ENCODE peak calls at places on chromosomes 16 and 17, in four cellular contexts. One of them, this sample, is unnamed.

GRCh38 chr16:2078691-2079090 is 30.9 kb downstream of the TSC2 start:
- DNase-seq in K562: no peak
- DNase-seq in GM12878: no peak
- DNase-seq in SK-N-SH: no peak
- DNase-seq in this sample: no peak

GRCh38 chr17:42198897-42199296 is 4.6 kb upstream of the GHDC start:
- DNase-seq in K562: no peak
- DNase-seq in GM12878: no peak
- DNase-seq in SK-N-SH: no peak
- DNase-seq in this sample: no peak

GRCh38 chr17:73013816-73014663 is 78.4 kb downstream of the SLC39A11 start:
- DNase-seq in K562: peak; percentile 14
- DNase-seq in GM12878: no peak
- DNase-seq in SK-N-SH: no peak
- DNase-seq in this sample: no peak

GRCh38 chr16:53745753-53746258 is 41.9 kb downstream of the FTO start:
- DNase-seq in K562: peak; percentile 19
- DNase-seq in GM12878: no peak
- DNase-seq in SK-N-SH: no peak
- DNase-seq in this sample: no peak

GRCh38 chr16:11042205-11042604 is 97.8 kb downstream of the CLEC16A start:
- DNase-seq in K562: no peak
- DNase-seq in GM12878: no peak
- DNase-seq in SK-N-SH: no peak
- DNase-seq in this sample: no peak

GRCh38 chr17:62179525-62180161 is 114.6 kb upstream of the MED13 start:
- DNase-seq in K562: peak; percentile 40
- DNase-seq in GM12878: no peak
- DNase-seq in SK-N-SH: no peak
- DNase-seq in this sample: no peak

GRCh38 chr17:80938556-80938955 is 53.1 kb upstream of the CHMP6 start:
- DNase-seq in K562: no peak
- DNase-seq in GM12878: no peak
- DNase-seq in SK-N-SH: no peak
- DNase-seq in this sample: no peak

GRCh38 chr17:60819447-60820130 is 141.9 kb downstream of the BCAS3 start:
- DNase-seq in K562: no peak
- DNase-seq in GM12878: no peak
- DNase-seq in SK-N-SH: no peak
- DNase-seq in this sample: no peak

GRCh38 chr16:19872179-19872863 is 12.3 kb downstream of the GPRC5B start:
- DNase-seq in K562: no peak
- DNase-seq in GM12878: no peak
- DNase-seq in SK-N-SH: no peak
- DNase-seq in this sample: no peak

GRCh38 chr16:2520097-2520783 is at the start of gene AMDHD2:
- DNase-seq in K562: peak; percentile 84
- DNase-seq in GM12878: peak; percentile 34
- DNase-seq in SK-N-SH: peak; percentile 99
- DNase-seq in this sample: peak; percentile 92

GRCh38 chr17:47957591-47958490 is at the start of gene PRR15L:
- DNase-seq in K562: no peak
- DNase-seq in GM12878: no peak
- DNase-seq in SK-N-SH: no peak
- DNase-seq in this sample: no peak

GRCh38 chr17:82655523-82655922 is 7.3 kb upstream of the WDR45B start:
- DNase-seq in K562: no peak
- DNase-seq in GM12878: no peak
- DNase-seq in SK-N-SH: no peak
- DNase-seq in this sample: no peak

GRCh38 chr17:68459030-68459376 is 1.7 kb upstream of the WIPI1 start:
- DNase-seq in K562: no peak
- DNase-seq in GM12878: peak; percentile 60
- DNase-seq in SK-N-SH: no peak
- DNase-seq in this sample: no peak

GRCh38 chr17:66633322-66633965 is 201.5 kb upstream of the CACNG5 start:
- DNase-seq in K562: no peak
- DNase-seq in GM12878: no peak
- DNase-seq in SK-N-SH: no peak
- DNase-seq in this sample: no peak

GRCh38 chr16:11474617-11475291 is 112.0 kb downstream of the LITAF start:
- DNase-seq in K562: no peak
- DNase-seq in GM12878: no peak
- DNase-seq in SK-N-SH: no peak
- DNase-seq in this sample: no peak

GRCh38 chr17:83155128-83156081 is 76.0 kb downstream of the METRNL start:
- DNase-seq in K562: no peak
- DNase-seq in GM12878: no peak
- DNase-seq in SK-N-SH: peak; percentile 70
- DNase-seq in this sample: no peak

GRCh38 chr17:48767263-48767774 is 38.8 kb upstream of the HOXB13 start:
- DNase-seq in K562: no peak
- DNase-seq in GM12878: no peak
- DNase-seq in SK-N-SH: no peak
- DNase-seq in this sample: no peak

GRCh38 chr17:9714801-9715200 is 69.5 kb downstream of the USP43 start:
- DNase-seq in K562: no peak
- DNase-seq in GM12878: no peak
- DNase-seq in SK-N-SH: no peak
- DNase-seq in this sample: no peak

GRCh38 chr16:75471723-75472634 is 7.5 kb upstream of the TMEM170A start:
- DNase-seq in K562: peak; percentile 73
- DNase-seq in GM12878: no peak
- DNase-seq in SK-N-SH: peak; percentile 91
- DNase-seq in this sample: no peak

DNA sequence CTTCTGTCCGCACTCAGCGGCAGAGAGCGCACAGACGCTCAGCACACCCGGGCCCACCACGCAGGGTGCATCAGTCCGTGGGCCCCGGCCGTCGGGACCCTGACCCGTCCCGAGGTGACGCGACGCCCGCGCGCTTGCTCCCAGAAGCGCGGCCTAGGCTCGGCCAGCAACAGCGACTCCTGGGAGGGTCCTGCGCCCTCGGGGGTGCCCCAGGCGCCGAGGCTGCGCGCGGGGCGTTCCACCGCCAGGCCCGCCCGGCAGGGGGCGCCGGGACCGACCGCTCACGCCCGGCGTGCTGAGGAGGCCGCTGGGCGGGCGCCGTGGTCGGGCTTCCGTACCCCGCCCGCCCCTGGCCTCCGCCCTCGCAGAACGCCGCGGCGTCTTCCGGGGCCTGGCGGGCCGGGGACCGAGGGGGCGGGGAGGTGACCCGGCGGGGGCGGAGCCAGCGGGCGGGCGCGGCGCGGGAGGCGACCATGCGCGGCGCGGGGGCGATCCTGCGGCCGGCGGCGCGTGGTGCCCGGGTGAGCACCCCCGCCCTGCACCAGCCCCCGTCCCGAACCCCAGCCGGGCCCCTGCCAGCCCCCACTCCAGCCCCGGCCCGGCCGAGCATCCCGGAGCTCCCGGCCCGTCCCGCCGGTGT is at the start of gene CISD3:
- DNase-seq in K562: peak; percentile 94
- DNase-seq in GM12878: no peak
- DNase-seq in SK-N-SH: peak; percentile 95
- DNase-seq in this sample: no peak
- TF ChIP-seq NRF1 in K562: peak; percentile 80
- TF ChIP-seq NRF1 in GM12878: peak; percentile 12
- TF ChIP-seq NRF1 in SK-N-SH: no peak
- TF ChIP-seq NRF1 in this sample: no peak

DNA sequence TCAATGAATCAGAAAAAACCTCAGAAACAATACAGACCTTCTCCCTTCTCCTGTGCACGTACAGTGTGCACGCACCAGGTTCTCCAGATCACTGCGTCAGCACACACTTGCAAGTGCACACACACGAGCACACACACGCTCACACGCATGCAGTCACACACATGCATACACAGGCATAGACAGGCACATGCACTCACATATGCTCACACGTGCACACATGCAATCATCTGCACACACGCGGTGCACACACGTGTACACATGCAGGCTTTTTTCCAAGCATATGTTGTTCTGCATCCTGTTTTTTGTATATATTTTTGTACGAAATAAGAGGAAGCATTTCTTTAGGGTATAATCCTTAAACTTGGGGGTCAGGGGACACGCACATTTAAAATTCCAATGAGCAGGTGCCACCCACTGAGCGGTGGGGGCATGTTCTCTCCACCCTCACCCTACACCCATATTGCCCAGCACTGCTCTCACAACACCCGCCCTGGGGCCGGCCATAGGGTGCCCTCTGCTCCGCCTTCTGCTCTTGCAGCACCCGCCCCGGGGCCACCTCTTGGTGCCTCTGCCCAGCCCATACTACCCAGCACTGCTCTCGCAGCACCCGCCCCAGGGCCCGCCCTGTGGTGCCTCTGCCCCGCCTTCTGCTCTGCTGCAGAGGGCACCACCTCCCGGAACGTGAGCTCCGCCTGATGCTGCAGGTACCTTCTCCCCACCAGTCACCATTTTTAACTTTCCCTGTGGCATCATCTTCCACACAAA is 20.9 kb downstream of the KLHDC4 start:
- DNase-seq in K562: no peak
- DNase-seq in GM12878: no peak
- DNase-seq in SK-N-SH: no peak
- DNase-seq in this sample: no peak
- TF ChIP-seq TAF1 in K562: no peak
- TF ChIP-seq TAF1 in GM12878: no peak
- TF ChIP-seq TAF1 in SK-N-SH: no peak
- TF ChIP-seq TAF1 in this sample: no peak

GRCh38 chr17:12402963-12403622 is 262.6 kb upstream of the MYOCD start:
- DNase-seq in K562: no peak
- DNase-seq in GM12878: no peak
- DNase-seq in SK-N-SH: no peak
- DNase-seq in this sample: no peak
- TF ChIP-seq NRF1 in K562: no peak
- TF ChIP-seq NRF1 in GM12878: no peak
- TF ChIP-seq NRF1 in SK-N-SH: no peak
- TF ChIP-seq NRF1 in this sample: no peak

DNA sequence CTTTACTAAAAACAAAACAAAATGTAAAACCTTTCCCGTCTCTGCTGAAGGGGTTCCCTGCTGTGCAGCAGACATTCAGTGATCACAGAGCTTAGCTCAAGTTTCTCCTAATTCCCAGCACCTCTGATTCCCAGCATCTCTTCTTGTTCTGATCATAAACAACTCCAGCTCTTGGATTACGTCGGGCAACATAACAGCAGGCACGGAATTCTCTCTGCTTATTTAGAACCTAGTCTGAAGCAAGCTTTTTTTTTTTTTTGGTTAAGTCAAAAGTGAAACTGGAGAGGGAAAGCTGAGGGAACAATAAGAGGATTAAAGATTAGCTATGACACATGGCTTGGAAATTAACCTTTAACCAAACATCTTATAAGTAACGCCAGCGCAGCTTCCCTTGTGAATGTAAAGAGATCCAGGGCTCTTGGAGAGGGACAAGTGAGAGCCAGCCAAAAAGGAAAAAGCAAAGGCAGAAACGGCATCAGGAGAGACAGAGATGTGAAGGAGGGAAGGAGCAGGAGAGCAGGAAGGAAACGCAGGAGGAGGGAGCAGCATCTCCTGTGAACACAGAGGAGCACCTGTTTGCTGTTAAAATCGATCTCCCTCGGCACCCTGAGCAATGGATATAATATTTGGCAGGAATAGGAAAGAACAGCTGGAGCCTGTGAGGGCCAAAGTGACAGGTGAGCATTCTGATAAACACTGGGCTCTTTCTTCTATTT is at the start of gene BCO1:
- DNase-seq in K562: no peak
- DNase-seq in GM12878: no peak
- DNase-seq in SK-N-SH: no peak
- DNase-seq in this sample: no peak
- TF ChIP-seq TAF1 in K562: no peak
- TF ChIP-seq TAF1 in GM12878: no peak
- TF ChIP-seq TAF1 in SK-N-SH: no peak
- TF ChIP-seq TAF1 in this sample: no peak

GRCh38 chr16:797120-797420 is 3.5 kb downstream of the GNG13 start:
- DNase-seq in K562: peak; percentile 78
- DNase-seq in GM12878: no peak
- DNase-seq in SK-N-SH: no peak
- DNase-seq in this sample: no peak
- TF ChIP-seq NRF1 in K562: no peak
- TF ChIP-seq NRF1 in GM12878: no peak
- TF ChIP-seq NRF1 in SK-N-SH: no peak
- TF ChIP-seq NRF1 in this sample: no peak

GRCh38 chr17:34712481-34713195 is 133.3 kb downstream of the TMEM132E start:
- DNase-seq in K562: no peak
- DNase-seq in GM12878: no peak
- DNase-seq in SK-N-SH: no peak
- DNase-seq in this sample: no peak
- TF ChIP-seq TAF1 in K562: no peak
- TF ChIP-seq TAF1 in GM12878: no peak
- TF ChIP-seq TAF1 in SK-N-SH: no peak
- TF ChIP-seq TAF1 in this sample: no peak

GRCh38 chr17:50173335-50173941 is 7.6 kb downstream of the SGCA start:
- DNase-seq in K562: no peak
- DNase-seq in GM12878: no peak
- DNase-seq in SK-N-SH: peak; percentile 72
- DNase-seq in this sample: no peak
- TF ChIP-seq NRF1 in K562: no peak
- TF ChIP-seq NRF1 in GM12878: no peak
- TF ChIP-seq NRF1 in SK-N-SH: no peak
- TF ChIP-seq NRF1 in this sample: no peak

GRCh38 chr16:16997349-16997748 is 473.4 kb downstream of the XYLT1 start:
- DNase-seq in K562: no peak
- DNase-seq in GM12878: no peak
- DNase-seq in SK-N-SH: no peak
- DNase-seq in this sample: no peak
- TF ChIP-seq TAF1 in K562: no peak
- TF ChIP-seq TAF1 in GM12878: no peak
- TF ChIP-seq TAF1 in SK-N-SH: no peak
- TF ChIP-seq TAF1 in this sample: no peak